ENCODE peak calls at places on chromosomes 12 and 14, in ten cellular contexts. One of them, this sample, is unnamed.

GRCh38 chr12:46133751-46134150 is 135.1 kb downstream of the SLC38A1 start:
- DNase-seq in esophagus squamous epithelium: no peak
- DNase-seq in IMR-90: peak; percentile 18
- DNase-seq in uterus: no peak
- DNase-seq in left ventricle myocardium inferior: no peak
- DNase-seq in stomach: no peak
- DNase-seq in A673: no peak
- DNase-seq in right atrium auricular region: no peak
- DNase-seq in mucosa of descending colon: no peak
- DNase-seq in CD8-positive, alpha-beta T cell: no peak
- DNase-seq in this sample: no peak

GRCh38 chr12:15581006-15581405 is 208.2 kb downstream of the EPS8 start:
- DNase-seq in uterus: no peak
- DNase-seq in left ventricle myocardium inferior: no peak
- DNase-seq in CD8-positive, alpha-beta T cell: no peak
- DNase-seq in mucosa of descending colon: no peak
- DNase-seq in esophagus squamous epithelium: no peak
- DNase-seq in right atrium auricular region: no peak
- DNase-seq in stomach: no peak
- DNase-seq in A673: no peak
- DNase-seq in IMR-90: peak; percentile 53
- DNase-seq in this sample: no peak

GRCh38 chr14:25833341-25834121 is 764.3 kb downstream of the NOVA1 start:
- DNase-seq in esophagus squamous epithelium: no peak
- DNase-seq in left ventricle myocardium inferior: no peak
- DNase-seq in IMR-90: no peak
- DNase-seq in right atrium auricular region: no peak
- DNase-seq in mucosa of descending colon: no peak
- DNase-seq in A673: peak; percentile 87
- DNase-seq in stomach: peak; percentile 27
- DNase-seq in CD8-positive, alpha-beta T cell: no peak
- DNase-seq in uterus: peak; percentile 19
- DNase-seq in this sample: peak; percentile 47

GRCh38 chr12:5200276-5201087 is 156.8 kb downstream of the KCNA5 start:
- DNase-seq in right atrium auricular region: no peak
- DNase-seq in stomach: peak; percentile 62
- DNase-seq in IMR-90: peak; percentile 28
- DNase-seq in mucosa of descending colon: no peak
- DNase-seq in left ventricle myocardium inferior: peak; percentile 53
- DNase-seq in A673: peak; percentile 52
- DNase-seq in esophagus squamous epithelium: no peak
- DNase-seq in uterus: peak; percentile 16
- DNase-seq in CD8-positive, alpha-beta T cell: no peak
- DNase-seq in this sample: peak; percentile 91

GRCh38 chr12:132513070-132513398 is 23.1 kb downstream of the FBRSL1 start:
- DNase-seq in uterus: no peak
- DNase-seq in esophagus squamous epithelium: no peak
- DNase-seq in A673: no peak
- DNase-seq in CD8-positive, alpha-beta T cell: no peak
- DNase-seq in right atrium auricular region: no peak
- DNase-seq in IMR-90: peak; percentile 75
- DNase-seq in mucosa of descending colon: no peak
- DNase-seq in stomach: no peak
- DNase-seq in left ventricle myocardium inferior: no peak
- DNase-seq in this sample: no peak

GRCh38 chr14:100263141-100263540 is 24.2 kb downstream of the YY1 start:
- DNase-seq in esophagus squamous epithelium: no peak
- DNase-seq in stomach: no peak
- DNase-seq in CD8-positive, alpha-beta T cell: no peak
- DNase-seq in IMR-90: no peak
- DNase-seq in right atrium auricular region: no peak
- DNase-seq in left ventricle myocardium inferior: no peak
- DNase-seq in uterus: no peak
- DNase-seq in mucosa of descending colon: no peak
- DNase-seq in A673: no peak
- DNase-seq in this sample: no peak

GRCh38 chr14:77681196-77682157 is 26.3 kb downstream of the ALKBH1 start:
- DNase-seq in uterus: no peak
- DNase-seq in right atrium auricular region: no peak
- DNase-seq in A673: no peak
- DNase-seq in stomach: peak; percentile 42
- DNase-seq in left ventricle myocardium inferior: no peak
- DNase-seq in mucosa of descending colon: no peak
- DNase-seq in CD8-positive, alpha-beta T cell: no peak
- DNase-seq in esophagus squamous epithelium: no peak
- DNase-seq in IMR-90: peak; percentile 25
- DNase-seq in this sample: peak; percentile 56

GRCh38 chr14:68089146-68089715 is 269.7 kb downstream of the RAD51B start:
- DNase-seq in stomach: no peak
- DNase-seq in esophagus squamous epithelium: no peak
- DNase-seq in left ventricle myocardium inferior: no peak
- DNase-seq in mucosa of descending colon: no peak
- DNase-seq in right atrium auricular region: no peak
- DNase-seq in IMR-90: peak; percentile 61
- DNase-seq in A673: peak; percentile 74
- DNase-seq in CD8-positive, alpha-beta T cell: no peak
- DNase-seq in uterus: peak; percentile 52
- DNase-seq in this sample: no peak

GRCh38 chr14:34883954-34884353 is 8.8 kb upstream of the BAZ1A start:
- DNase-seq in stomach: no peak
- DNase-seq in esophagus squamous epithelium: no peak
- DNase-seq in mucosa of descending colon: no peak
- DNase-seq in IMR-90: no peak
- DNase-seq in uterus: no peak
- DNase-seq in A673: no peak
- DNase-seq in CD8-positive, alpha-beta T cell: no peak
- DNase-seq in right atrium auricular region: no peak
- DNase-seq in left ventricle myocardium inferior: no peak
- DNase-seq in this sample: no peak

GRCh38 chr14:100530270-100531072 is 56.7 kb downstream of the BEGAIN start:
- DNase-seq in IMR-90: no peak
- DNase-seq in right atrium auricular region: no peak
- DNase-seq in mucosa of descending colon: peak; percentile 26
- DNase-seq in esophagus squamous epithelium: no peak
- DNase-seq in uterus: no peak
- DNase-seq in A673: no peak
- DNase-seq in left ventricle myocardium inferior: peak; percentile 4
- DNase-seq in CD8-positive, alpha-beta T cell: no peak
- DNase-seq in stomach: no peak
- DNase-seq in this sample: no peak

GRCh38 chr14:33017016-33017415 is 78.3 kb downstream of the NPAS3 start:
- DNase-seq in left ventricle myocardium inferior: no peak
- DNase-seq in stomach: no peak
- DNase-seq in IMR-90: no peak
- DNase-seq in right atrium auricular region: no peak
- DNase-seq in mucosa of descending colon: no peak
- DNase-seq in CD8-positive, alpha-beta T cell: no peak
- DNase-seq in A673: no peak
- DNase-seq in uterus: no peak
- DNase-seq in esophagus squamous epithelium: no peak
- DNase-seq in this sample: no peak

GRCh38 chr12:49491823-49492222 is 47.0 kb upstream of the KCNH3 start:
- DNase-seq in uterus: no peak
- DNase-seq in left ventricle myocardium inferior: no peak
- DNase-seq in right atrium auricular region: no peak
- DNase-seq in esophagus squamous epithelium: no peak
- DNase-seq in stomach: no peak
- DNase-seq in mucosa of descending colon: no peak
- DNase-seq in A673: no peak
- DNase-seq in IMR-90: no peak
- DNase-seq in CD8-positive, alpha-beta T cell: no peak
- DNase-seq in this sample: no peak

GRCh38 chr14:89108608-89109007 is 284.2 kb downstream of the TTC8 start:
- DNase-seq in uterus: no peak
- DNase-seq in esophagus squamous epithelium: no peak
- DNase-seq in A673: no peak
- DNase-seq in IMR-90: no peak
- DNase-seq in stomach: no peak
- DNase-seq in mucosa of descending colon: no peak
- DNase-seq in CD8-positive, alpha-beta T cell: no peak
- DNase-seq in right atrium auricular region: no peak
- DNase-seq in left ventricle myocardium inferior: no peak
- DNase-seq in this sample: no peak

GRCh38 chr14:76193696-76194095 is 42.0 kb downstream of the GPATCH2L start:
- DNase-seq in IMR-90: peak; percentile 47
- DNase-seq in mucosa of descending colon: no peak
- DNase-seq in CD8-positive, alpha-beta T cell: no peak
- DNase-seq in right atrium auricular region: no peak
- DNase-seq in A673: no peak
- DNase-seq in uterus: no peak
- DNase-seq in stomach: no peak
- DNase-seq in left ventricle myocardium inferior: no peak
- DNase-seq in esophagus squamous epithelium: no peak
- DNase-seq in this sample: no peak

GRCh38 chr12:39071611-39072010 is 166.2 kb upstream of the CPNE8 start:
- DNase-seq in stomach: no peak
- DNase-seq in left ventricle myocardium inferior: no peak
- DNase-seq in CD8-positive, alpha-beta T cell: no peak
- DNase-seq in IMR-90: no peak
- DNase-seq in uterus: no peak
- DNase-seq in esophagus squamous epithelium: no peak
- DNase-seq in right atrium auricular region: no peak
- DNase-seq in mucosa of descending colon: no peak
- DNase-seq in A673: no peak
- DNase-seq in this sample: no peak

GRCh38 chr14:92615451-92615850 is 101.9 kb downstream of the RIN3 start:
- DNase-seq in IMR-90: no peak
- DNase-seq in left ventricle myocardium inferior: no peak
- DNase-seq in esophagus squamous epithelium: no peak
- DNase-seq in CD8-positive, alpha-beta T cell: peak; percentile 74
- DNase-seq in right atrium auricular region: no peak
- DNase-seq in A673: no peak
- DNase-seq in mucosa of descending colon: peak; percentile 73
- DNase-seq in stomach: no peak
- DNase-seq in uterus: no peak
- DNase-seq in this sample: no peak

GRCh38 chr14:91119556-91120311 is 5.9 kb downstream of the DGLUCY start:
- DNase-seq in left ventricle myocardium inferior: no peak
- DNase-seq in uterus: no peak
- DNase-seq in mucosa of descending colon: no peak
- DNase-seq in CD8-positive, alpha-beta T cell: no peak
- DNase-seq in esophagus squamous epithelium: no peak
- DNase-seq in stomach: peak; percentile 33
- DNase-seq in IMR-90: peak; percentile 89
- DNase-seq in right atrium auricular region: peak; percentile 59
- DNase-seq in A673: peak; percentile 26
- DNase-seq in this sample: no peak

DNA sequence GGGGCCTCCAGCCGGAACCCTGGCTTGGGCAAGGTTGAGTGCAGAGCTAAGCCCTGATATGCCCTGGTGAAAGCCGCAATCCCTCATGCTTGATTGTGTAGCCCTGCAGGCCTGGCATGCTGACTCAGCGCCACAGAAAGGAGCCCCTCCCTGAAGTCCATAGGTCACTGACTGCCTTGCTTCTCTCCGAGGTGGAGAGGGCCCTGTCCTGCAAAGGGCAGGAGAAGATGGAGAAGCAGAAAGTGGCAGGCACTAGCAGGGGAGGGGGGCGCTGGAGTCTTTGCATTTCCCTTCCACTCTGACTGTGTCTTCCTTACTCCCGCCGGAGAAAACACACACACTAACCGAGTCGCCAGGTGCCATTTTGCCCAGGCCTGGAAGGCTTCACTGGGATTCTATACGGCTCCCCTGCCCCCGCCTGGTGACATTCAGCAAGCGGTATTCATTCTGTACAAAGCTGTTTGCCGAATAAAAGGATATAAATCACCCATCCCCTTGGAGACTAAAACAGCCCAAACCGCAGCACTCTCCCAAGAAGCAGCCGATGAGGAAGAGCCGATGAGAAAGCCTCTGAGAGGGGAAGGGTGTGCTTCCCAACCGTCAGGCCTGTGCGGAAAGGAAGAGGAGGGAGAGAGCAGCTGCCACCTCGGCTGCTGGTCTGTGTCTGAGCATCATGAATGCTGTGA is 69.8 kb downstream of the SLC6A12 start:
- DNase-seq in esophagus squamous epithelium: no peak
- DNase-seq in stomach: peak; percentile 60
- DNase-seq in right atrium auricular region: no peak
- DNase-seq in IMR-90: no peak
- DNase-seq in A673: no peak
- DNase-seq in left ventricle myocardium inferior: no peak
- DNase-seq in mucosa of descending colon: peak; percentile 77
- DNase-seq in uterus: no peak
- DNase-seq in CD8-positive, alpha-beta T cell: no peak
- DNase-seq in this sample: peak; percentile 81
- H3K4me1 ChIP-seq in esophagus squamous epithelium: peaks cover 16% of the 10 kb centered on the region
- H3K4me1 ChIP-seq in stomach: peaks cover 20% of the 10 kb centered on the region
- H3K4me1 ChIP-seq in right atrium auricular region: no peaks in the 10 kb centered on the region
- H3K4me1 ChIP-seq in IMR-90: peaks cover 7% of the 10 kb centered on the region
- H3K4me1 ChIP-seq in A673: no peaks in the 10 kb centered on the region
- H3K4me1 ChIP-seq in left ventricle myocardium inferior: peaks cover 11% of the 10 kb centered on the region
- H3K4me1 ChIP-seq in mucosa of descending colon: peaks cover 10% of the 10 kb centered on the region
- H3K4me1 ChIP-seq in uterus: no peaks in the 10 kb centered on the region
- H3K4me1 ChIP-seq in CD8-positive, alpha-beta T cell: peaks cover 9% of the 10 kb centered on the region
- H3K4me1 ChIP-seq in this sample: peaks cover 47% of the 10 kb centered on the region

DNA sequence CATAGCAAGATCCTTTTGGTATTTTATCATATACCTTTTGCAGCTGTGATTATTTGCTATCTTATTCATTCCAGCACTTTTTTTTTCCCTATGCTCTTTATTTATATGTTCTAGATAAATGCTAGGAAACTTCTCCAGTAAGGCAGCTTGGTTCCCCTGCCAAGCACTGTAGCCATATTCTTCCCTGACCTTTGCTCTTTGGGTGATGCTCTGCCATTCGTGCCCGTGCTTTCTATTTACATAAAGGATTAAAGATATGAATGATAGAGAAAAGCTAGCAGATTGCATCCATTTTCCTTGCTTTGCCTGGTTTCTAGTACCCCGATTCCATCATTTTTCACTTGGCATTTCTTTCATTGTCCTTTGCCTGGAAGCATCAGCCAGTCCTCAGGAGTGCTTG is 42.2 kb downstream of the FNTB start:
- DNase-seq in right atrium auricular region: no peak
- DNase-seq in stomach: no peak
- DNase-seq in uterus: no peak
- DNase-seq in mucosa of descending colon: no peak
- DNase-seq in CD8-positive, alpha-beta T cell: no peak
- DNase-seq in A673: no peak
- DNase-seq in esophagus squamous epithelium: no peak
- DNase-seq in IMR-90: peak; percentile 32
- DNase-seq in left ventricle myocardium inferior: no peak
- DNase-seq in this sample: no peak
- TF ChIP-seq CTCF in right atrium auricular region: no peak
- TF ChIP-seq CTCF in stomach: no peak
- TF ChIP-seq CTCF in uterus: no peak
- TF ChIP-seq CTCF in mucosa of descending colon: no peak
- TF ChIP-seq CTCF in CD8-positive, alpha-beta T cell: no peak
- TF ChIP-seq CTCF in A673: no peak
- TF ChIP-seq CTCF in esophagus squamous epithelium: no peak
- TF ChIP-seq CTCF in IMR-90: no peak
- TF ChIP-seq CTCF in left ventricle myocardium inferior: no peak
- TF ChIP-seq CTCF in this sample: no peak

GRCh38 chr14:37594916-37595808 is at the start of the genes FOXA1 and TTC6:
- DNase-seq in right atrium auricular region: no peak
- DNase-seq in IMR-90: peak; percentile 24
- DNase-seq in uterus: no peak
- DNase-seq in A673: peak; percentile 66
- DNase-seq in esophagus squamous epithelium: no peak
- DNase-seq in CD8-positive, alpha-beta T cell: no peak
- DNase-seq in stomach: peak; percentile 83
- DNase-seq in mucosa of descending colon: peak; percentile 79
- DNase-seq in left ventricle myocardium inferior: no peak
- DNase-seq in this sample: peak; percentile 93
- H3K4me3 ChIP-seq in right atrium auricular region: peak within 1 kb of the TSS; percentile 40
- H3K4me3 ChIP-seq in IMR-90: peak within 1 kb of the TSS; percentile 69
- H3K4me3 ChIP-seq in uterus: peak within 1 kb of the TSS; percentile 30
- H3K4me3 ChIP-seq in A673: peak within 1 kb of the TSS; percentile 68
- H3K4me3 ChIP-seq in esophagus squamous epithelium: peak within 1 kb of the TSS; percentile 64
- H3K4me3 ChIP-seq in CD8-positive, alpha-beta T cell: no peak within 1 kb of the TSS
- H3K4me3 ChIP-seq in stomach: peak within 1 kb of the TSS; percentile 67
- H3K4me3 ChIP-seq in mucosa of descending colon: peak within 1 kb of the TSS; percentile 54
- H3K4me3 ChIP-seq in left ventricle myocardium inferior: peak within 1 kb of the TSS; percentile 59
- H3K4me3 ChIP-seq in this sample: peak within 1 kb of the TSS; percentile 92

GRCh38 chr12:115840159-115840558 is 437.3 kb downstream of the MED13L start:
- DNase-seq in left ventricle myocardium inferior: no peak
- DNase-seq in A673: no peak
- DNase-seq in stomach: no peak
- DNase-seq in esophagus squamous epithelium: no peak
- DNase-seq in CD8-positive, alpha-beta T cell: no peak
- DNase-seq in mucosa of descending colon: no peak
- DNase-seq in IMR-90: no peak
- DNase-seq in uterus: no peak
- DNase-seq in right atrium auricular region: no peak
- DNase-seq in this sample: no peak
- H3K4me1 ChIP-seq in left ventricle myocardium inferior: no peaks in the 10 kb centered on the region
- H3K4me1 ChIP-seq in A673: no peaks in the 10 kb centered on the region
- H3K4me1 ChIP-seq in stomach: no peaks in the 10 kb centered on the region
- H3K4me1 ChIP-seq in esophagus squamous epithelium: no peaks in the 10 kb centered on the region
- H3K4me1 ChIP-seq in CD8-positive, alpha-beta T cell: no peaks in the 10 kb centered on the region
- H3K4me1 ChIP-seq in mucosa of descending colon: no peaks in the 10 kb centered on the region
- H3K4me1 ChIP-seq in IMR-90: no peaks in the 10 kb centered on the region
- H3K4me1 ChIP-seq in uterus: no peaks in the 10 kb centered on the region
- H3K4me1 ChIP-seq in right atrium auricular region: no peaks in the 10 kb centered on the region
- H3K4me1 ChIP-seq in this sample: no peaks in the 10 kb centered on the region